ENCODE peak calls at places on chromosomes 3 and 15, in eight cellular contexts. J is cardiac fibroblast, T is transverse colon, R is choroid plexus epithelial cell, Y is NB4, L is foreskin fibroblast, C is astrocyte, I is GM12865. K is an unnamed sample.

GRCh38 chr15:88484781-88485246 is 17.3 kb downstream of the MRPS11 start:
- DNase-seq in T (no peak), R (peak), Y (peak), I (no peak), C (peak), J (peak), L (peak), K (peak)

GRCh38 chr15:49462242-49462641 is 39.2 kb downstream of the FGF7 start:
- DNase-seq in C (no peak), I (no peak), R (no peak), T (no peak), L (no peak), J (peak), Y (no peak), K (no peak)

GRCh38 chr3:3113042-3113709 is 3.0 kb upstream of the IL5RA start:
- DNase-seq in I (no peak), Y (no peak), L (no peak), R (no peak), J (peak), C (no peak), T (no peak), K (no peak)

GRCh38 chr3:160226026-160226739 is 961 bp downstream of the C3orf80 start:
- DNase-seq in T (peak), I (peak), C (no peak), R (no peak), J (no peak), Y (peak), L (no peak), K (no peak)

GRCh38 chr15:42796955-42797779 is 60.2 kb upstream of the CDAN1 start:
- DNase-seq in J (peak), I (no peak), R (peak), C (no peak), L (peak), Y (peak), T (no peak), K (no peak)

GRCh38 chr3:24004171-24004938 is 59.3 kb downstream of the NR1D2 start:
- DNase-seq in L (no peak), C (no peak), R (no peak), J (no peak), I (peak), T (no peak), Y (no peak), K (no peak)

GRCh38 chr3:25155696-25156471 is 272.2 kb upstream of the RARB start:
- DNase-seq in I (no peak), J (no peak), L (no peak), C (peak), R (peak), Y (no peak), T (no peak), K (no peak)

GRCh38 chr15:82545478-82545877 is 5.2 kb upstream of the RPS17 start:
- DNase-seq in T (no peak), C (no peak), J (no peak), R (no peak), I (no peak), Y (no peak), L (no peak), K (no peak)

GRCh38 chr15:63909819-63910437 is 76.2 kb upstream of the HERC1 start:
- DNase-seq in T (no peak), R (peak), C (peak), L (peak), J (peak), I (no peak), Y (no peak), K (peak)

GRCh38 chr3:28210968-28211713 is 30.3 kb upstream of the CMC1 start:
- DNase-seq in Y (no peak), J (no peak), R (no peak), C (no peak), I (no peak), T (no peak), L (no peak), K (no peak)

GRCh38 chr3:98596902-98597500 is 3.6 kb upstream of the CPOX start:
- DNase-seq in Y (peak), I (peak), T (no peak), C (no peak), R (peak), L (peak), J (peak), K (no peak)

GRCh38 chr3:107555359-107555758 is 32.6 kb downstream of the BBX start:
- DNase-seq in R (no peak), Y (no peak), C (no peak), T (no peak), I (peak), L (no peak), J (no peak), K (no peak)

GRCh38 chr3:99357131-99357530 is 281.3 kb upstream of the COL8A1 start:
- DNase-seq in C (no peak), I (no peak), Y (no peak), L (no peak), J (no peak), R (no peak), T (no peak), K (no peak)

GRCh38 chr3:114675104-114675503 is 381.3 kb downstream of the TIGIT start:
- DNase-seq in Y (no peak), I (no peak), L (no peak), R (peak), J (no peak), C (no peak), T (no peak), K (no peak)

GRCh38 chr3:30473374-30474051 is 132.9 kb upstream of the TGFBR2 start:
- DNase-seq in I (no peak), J (peak), Y (peak), T (peak), R (peak), L (peak), C (peak), K (no peak)

GRCh38 chr3:33441322-33441976 is 1.2 kb upstream of the UBP1 start:
- DNase-seq in L (no peak), T (peak), I (no peak), Y (no peak), C (no peak), R (no peak), J (no peak), K (no peak)

GRCh38 chr3:194134231-194134756 is 1.7 kb upstream of the HES1 start:
- DNase-seq in L (peak), R (peak), Y (peak), T (peak), I (peak), J (no peak), C (peak), K (no peak)

GRCh38 chr15:56725386-56725785 is 7.9 kb downstream of the ZNF280D start:
- DNase-seq in R (no peak), C (no peak), Y (peak), J (no peak), L (no peak), I (no peak), T (no peak), K (no peak)

GRCh38 chr3:111610612-111611054 is 15.5 kb upstream of the ZBED2 start:
- DNase-seq in J (no peak), T (no peak), C (no peak), Y (no peak), L (no peak), R (no peak), I (no peak), K (no peak)

GRCh38 chr3:38247366-38248035 is 18.1 kb upstream of the SLC22A13 start:
- DNase-seq in Y (no peak), I (no peak), T (no peak), J (peak), L (peak), R (peak), C (peak), K (peak)

GRCh38 chr15:77830041-77830440 is 197.3 kb upstream of the LINGO1 start:
- DNase-seq in T (no peak), L (peak), Y (no peak), C (peak), J (peak), R (peak), I (no peak), K (peak)

GRCh38 chr15:45199136-45199810 is 11.5 kb upstream of the SHF start:
- DNase-seq in R (no peak), T (peak), I (peak), J (no peak), L (no peak), C (peak), Y (peak), K (no peak)

GRCh38 chr3:112308151-112308911 is 14.3 kb upstream of the SLC9C1 start:
- DNase-seq in T (no peak), Y (no peak), R (peak), J (peak), I (no peak), C (peak), L (peak), K (peak)

GRCh38 chr3:196988241-196989029 is 19.8 kb upstream of the PIGZ start:
- DNase-seq in Y (no peak), J (no peak), R (peak), I (no peak), T (peak), C (no peak), L (no peak), K (no peak)

GRCh38 chr3:10205461-10206165 is 40.9 kb downstream of the IRAK2 start:
- DNase-seq in C (peak), J (peak), I (no peak), Y (no peak), R (peak), T (no peak), L (peak), K (no peak)

GRCh38 chr3:105473521-105474223 is 107.0 kb downstream of the ALCAM start:
- DNase-seq in L (peak), T (no peak), J (peak), I (peak), C (peak), Y (peak), R (peak), K (peak)

GRCh38 chr3:161859870-161860450 is 363.4 kb downstream of the OTOL1 start:
- DNase-seq in T (no peak), R (no peak), C (no peak), Y (no peak), L (no peak), J (no peak), I (no peak), K (no peak)

GRCh38 chr3:127212711-127213110 is 19.8 kb downstream of the PRR23E start:
- DNase-seq in Y (no peak), R (no peak), L (no peak), T (no peak), J (no peak), C (no peak), I (no peak), K (no peak)

GRCh38 chr3:186483611-186484340 is 60.4 kb downstream of the CRYGS start:
- DNase-seq in C (peak), I (no peak), Y (no peak), J (no peak), R (peak), T (no peak), L (no peak), K (no peak)

GRCh38 chr3:157300091-157300490 is 136.6 kb upstream of the PTX3 start:
- DNase-seq in I (no peak), R (peak), J (peak), L (no peak), C (no peak), Y (no peak), T (no peak), K (no peak)
- H3K4me3 ChIP-seq in I (no peak), R (no peak), J (no peak), L (no peak), C (no peak), Y (no peak), T (no peak), K (no peak)

DNA sequence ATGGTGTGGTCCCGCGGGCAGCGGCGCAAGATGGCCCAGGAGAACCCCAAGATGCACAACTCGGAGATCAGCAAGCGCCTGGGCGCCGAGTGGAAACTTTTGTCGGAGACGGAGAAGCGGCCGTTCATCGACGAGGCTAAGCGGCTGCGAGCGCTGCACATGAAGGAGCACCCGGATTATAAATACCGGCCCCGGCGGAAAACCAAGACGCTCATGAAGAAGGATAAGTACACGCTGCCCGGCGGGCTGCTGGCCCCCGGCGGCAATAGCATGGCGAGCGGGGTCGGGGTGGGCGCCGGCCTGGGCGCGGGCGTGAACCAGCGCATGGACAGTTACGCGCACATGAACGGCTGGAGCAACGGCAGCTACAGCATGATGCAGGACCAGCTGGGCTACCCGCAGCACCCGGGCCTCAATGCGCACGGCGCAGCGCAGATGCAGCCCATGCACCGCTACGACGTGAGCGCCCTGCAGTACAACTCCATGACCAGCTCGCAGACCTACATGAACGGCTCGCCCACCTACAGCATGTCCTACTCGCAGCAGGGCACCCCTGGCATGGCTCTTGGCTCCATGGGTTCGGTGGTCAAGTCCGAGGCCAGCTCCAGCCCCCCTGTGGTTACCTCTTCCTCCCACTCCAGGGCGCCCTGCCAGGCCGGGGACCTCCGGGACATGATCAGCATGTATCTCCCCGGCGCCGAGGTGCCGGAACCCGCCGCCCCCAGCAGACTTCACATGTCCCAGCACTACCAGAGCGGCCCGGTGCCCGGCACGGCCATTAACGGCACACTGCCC is 977 bp downstream of the SOX2 start:
- DNase-seq in T (no peak), J (no peak), R (no peak), Y (no peak), C (peak), L (no peak), I (no peak), K (no peak)
- TF ChIP-seq CTCF in T (no peak), J (no peak), R (no peak), Y (no peak), C (no peak), L (no peak), I (no peak), K (no peak)

DNA sequence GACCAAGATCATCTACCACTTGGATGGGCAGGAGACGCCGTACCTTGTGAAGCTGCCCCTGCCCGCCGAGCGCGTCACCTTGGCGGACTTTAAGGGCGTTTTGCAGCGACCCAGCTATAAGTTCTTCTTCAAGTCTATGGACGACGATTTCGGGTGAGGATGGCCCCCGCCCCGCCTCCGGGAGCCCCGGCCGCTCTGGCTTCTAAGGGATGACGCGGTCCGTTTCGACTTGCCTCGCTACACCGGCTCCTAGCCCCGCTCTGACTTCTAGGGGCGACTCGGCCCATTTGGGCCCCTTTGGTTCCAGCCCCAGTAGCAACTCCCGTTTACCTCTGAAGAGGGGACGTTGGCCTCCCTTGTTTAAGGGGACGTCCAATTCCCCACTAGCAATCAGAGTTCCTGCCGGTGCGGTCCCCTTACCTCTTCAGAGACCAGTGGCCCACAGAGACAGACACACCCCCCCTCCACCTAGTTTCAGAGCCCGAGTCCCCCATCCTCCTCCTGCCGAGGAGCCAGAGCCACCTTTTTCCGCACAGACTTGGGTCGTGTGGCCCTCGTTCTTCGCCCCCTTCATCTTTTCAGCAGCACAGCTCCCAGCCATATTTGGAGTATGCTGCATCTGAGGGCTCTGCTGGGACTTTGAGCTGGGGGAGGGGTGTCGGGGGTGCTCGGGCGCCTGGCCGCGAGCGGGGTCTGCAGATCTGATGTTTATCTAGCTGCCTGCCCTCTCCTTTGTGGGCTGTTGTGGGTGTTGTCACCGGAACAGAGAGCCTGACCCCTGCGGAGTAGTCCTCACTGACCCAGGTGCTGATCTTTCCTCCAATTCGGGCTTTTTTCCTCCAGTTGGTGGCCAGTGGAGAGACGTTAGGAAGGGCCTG is 706 bp downstream of the DVL3 start:
- DNase-seq in L (no peak), I (peak), C (no peak), Y (peak), J (no peak), R (no peak), T (peak), K (no peak)
- H3K4me3 ChIP-seq in L (peak), I (peak), C (peak), Y (peak), J (peak), R (peak), T (peak), K (peak)

DNA sequence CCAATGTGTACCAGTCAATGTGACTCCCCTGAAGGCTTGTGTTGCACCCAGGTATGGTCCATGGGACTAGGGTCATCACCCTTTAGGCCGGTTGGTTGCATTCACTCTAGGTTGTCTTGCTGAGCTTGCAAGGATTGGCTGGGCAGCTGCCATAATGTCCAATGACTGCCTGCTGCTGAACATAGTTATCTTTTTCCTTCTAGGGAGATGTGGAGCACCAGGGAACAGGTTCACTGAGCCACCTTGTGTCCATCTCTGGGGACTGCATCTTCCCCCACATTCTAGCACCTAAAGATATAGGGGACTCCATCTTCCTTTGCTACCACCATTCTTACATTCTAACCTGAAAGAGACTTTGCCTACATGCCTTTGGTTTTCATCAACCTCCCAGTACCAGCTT is 580.4 kb upstream of the TBL1XR1 start:
- DNase-seq in C (no peak), T (peak), R (peak), Y (peak), I (peak), J (peak), L (peak), K (no peak)
- TF ChIP-seq CTCF in C (peak), T (peak), R (peak), Y (peak), I (peak), J (peak), L (peak), K (peak)

DNA sequence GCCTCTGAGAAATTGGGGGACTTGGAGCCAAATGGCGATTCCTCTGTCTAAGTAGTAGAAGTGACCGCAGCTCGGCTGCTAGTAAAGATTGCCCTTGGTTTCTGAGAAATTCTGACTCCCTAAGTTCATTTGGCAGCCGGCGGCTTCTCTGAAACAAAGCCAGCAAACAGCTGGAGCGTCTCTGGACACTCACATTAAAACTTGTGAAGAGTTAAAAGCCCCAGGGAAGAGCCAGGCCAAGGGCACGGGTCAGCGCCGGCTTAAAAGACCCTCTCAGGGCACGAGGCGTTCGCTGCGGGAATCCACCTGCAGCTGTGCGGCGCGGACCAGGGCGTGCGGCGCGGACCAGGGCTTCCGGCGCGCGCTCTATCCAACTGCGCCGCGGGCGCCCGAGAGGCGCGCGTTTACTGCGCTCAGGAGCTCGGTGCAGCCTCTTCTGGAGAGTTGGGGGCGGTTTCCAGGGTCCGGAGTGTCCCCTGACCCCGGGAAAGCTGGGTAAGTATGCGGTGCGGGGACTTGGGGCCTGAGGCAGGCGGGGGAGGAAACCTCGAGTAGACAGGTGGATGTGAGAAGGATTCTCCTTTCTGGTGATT is at the start of gene COL6A5:
- DNase-seq in R (peak), J (peak), I (no peak), Y (no peak), T (no peak), C (no peak), L (no peak), K (no peak)
- H3K4me3 ChIP-seq in R (no peak), J (no peak), I (no peak), Y (no peak), T (no peak), C (no peak), L (no peak), K (no peak)